ENCODE peak calls at places on chromosomes 4 and X, in five cellular contexts. One of them, this sample, is unnamed.

GRCh38 chr4:104897297-104897645 is 249.4 kb upstream of the TET2 start:
- DNase-seq in stimulated activated CD4-positive, alpha-beta T cell treated with anti-CD3 and anti-CD28 coated beads, Interleukin-15, amount 100 ng/mL, for 24 hours: no peak
- DNase-seq in activated T-cell treated with anti-CD3 and anti-CD28 coated beads for 1 hour: no peak
- DNase-seq in lower leg skin: no peak
- DNase-seq in NCI-H345: no peak
- DNase-seq in this sample: no peak

GRCh38 chrX:70042399-70043371 is 7.1 kb downstream of the AWAT2 start:
- DNase-seq in stimulated activated CD4-positive, alpha-beta T cell treated with anti-CD3 and anti-CD28 coated beads, Interleukin-15, amount 100 ng/mL, for 24 hours: no peak
- DNase-seq in activated T-cell treated with anti-CD3 and anti-CD28 coated beads for 1 hour: no peak
- DNase-seq in lower leg skin: peak
- DNase-seq in NCI-H345: no peak
- DNase-seq in this sample: no peak

GRCh38 chr4:6011271-6011671 is 7.0 kb downstream of the C4orf50 start:
- DNase-seq in stimulated activated CD4-positive, alpha-beta T cell treated with anti-CD3 and anti-CD28 coated beads, Interleukin-15, amount 100 ng/mL, for 24 hours: no peak
- DNase-seq in activated T-cell treated with anti-CD3 and anti-CD28 coated beads for 1 hour: no peak
- DNase-seq in lower leg skin: no peak
- DNase-seq in NCI-H345: no peak
- DNase-seq in this sample: no peak

GRCh38 chrX:9935436-9935835 is 31.7 kb upstream of the CLDN34 start:
- DNase-seq in stimulated activated CD4-positive, alpha-beta T cell treated with anti-CD3 and anti-CD28 coated beads, Interleukin-15, amount 100 ng/mL, for 24 hours: no peak
- DNase-seq in activated T-cell treated with anti-CD3 and anti-CD28 coated beads for 1 hour: no peak
- DNase-seq in lower leg skin: no peak
- DNase-seq in NCI-H345: no peak
- DNase-seq in this sample: no peak

GRCh38 chr4:26861434-26862186 is 969 bp downstream of the STIM2 start:
- DNase-seq in stimulated activated CD4-positive, alpha-beta T cell treated with anti-CD3 and anti-CD28 coated beads, Interleukin-15, amount 100 ng/mL, for 24 hours: peak
- DNase-seq in activated T-cell treated with anti-CD3 and anti-CD28 coated beads for 1 hour: peak
- DNase-seq in lower leg skin: peak
- DNase-seq in NCI-H345: peak
- DNase-seq in this sample: no peak

GRCh38 chr4:8705161-8706145 is 112.9 kb downstream of the CPZ start:
- DNase-seq in stimulated activated CD4-positive, alpha-beta T cell treated with anti-CD3 and anti-CD28 coated beads, Interleukin-15, amount 100 ng/mL, for 24 hours: no peak
- DNase-seq in activated T-cell treated with anti-CD3 and anti-CD28 coated beads for 1 hour: no peak
- DNase-seq in lower leg skin: peak
- DNase-seq in NCI-H345: no peak
- DNase-seq in this sample: no peak

GRCh38 chr4:26284536-26284935 is 36.3 kb upstream of the RBPJ start:
- DNase-seq in stimulated activated CD4-positive, alpha-beta T cell treated with anti-CD3 and anti-CD28 coated beads, Interleukin-15, amount 100 ng/mL, for 24 hours: no peak
- DNase-seq in activated T-cell treated with anti-CD3 and anti-CD28 coated beads for 1 hour: no peak
- DNase-seq in lower leg skin: no peak
- DNase-seq in NCI-H345: no peak
- DNase-seq in this sample: no peak

GRCh38 chr4:142044271-142044670 is 407.9 kb downstream of the IL15 start:
- DNase-seq in stimulated activated CD4-positive, alpha-beta T cell treated with anti-CD3 and anti-CD28 coated beads, Interleukin-15, amount 100 ng/mL, for 24 hours: no peak
- DNase-seq in activated T-cell treated with anti-CD3 and anti-CD28 coated beads for 1 hour: no peak
- DNase-seq in lower leg skin: no peak
- DNase-seq in NCI-H345: no peak
- DNase-seq in this sample: no peak

GRCh38 chrX:154096140-154097002 is 1.1 kb downstream of the MECP2 start:
- DNase-seq in stimulated activated CD4-positive, alpha-beta T cell treated with anti-CD3 and anti-CD28 coated beads, Interleukin-15, amount 100 ng/mL, for 24 hours: peak
- DNase-seq in activated T-cell treated with anti-CD3 and anti-CD28 coated beads for 1 hour: no peak
- DNase-seq in lower leg skin: no peak
- DNase-seq in NCI-H345: no peak
- DNase-seq in this sample: no peak

GRCh38 chr4:19254476-19254875 is 997.2 kb upstream of the SLIT2 start:
- DNase-seq in stimulated activated CD4-positive, alpha-beta T cell treated with anti-CD3 and anti-CD28 coated beads, Interleukin-15, amount 100 ng/mL, for 24 hours: no peak
- DNase-seq in activated T-cell treated with anti-CD3 and anti-CD28 coated beads for 1 hour: no peak
- DNase-seq in lower leg skin: no peak
- DNase-seq in NCI-H345: no peak
- DNase-seq in this sample: no peak

GRCh38 chrX:132737743-132738142 is 220.7 kb downstream of the HS6ST2 start:
- DNase-seq in stimulated activated CD4-positive, alpha-beta T cell treated with anti-CD3 and anti-CD28 coated beads, Interleukin-15, amount 100 ng/mL, for 24 hours: peak
- DNase-seq in activated T-cell treated with anti-CD3 and anti-CD28 coated beads for 1 hour: no peak
- DNase-seq in lower leg skin: no peak
- DNase-seq in NCI-H345: no peak
- DNase-seq in this sample: no peak

GRCh38 chrX:136028383-136028984 is 43.2 kb downstream of the SLC9A6 start:
- DNase-seq in stimulated activated CD4-positive, alpha-beta T cell treated with anti-CD3 and anti-CD28 coated beads, Interleukin-15, amount 100 ng/mL, for 24 hours: no peak
- DNase-seq in activated T-cell treated with anti-CD3 and anti-CD28 coated beads for 1 hour: no peak
- DNase-seq in lower leg skin: no peak
- DNase-seq in NCI-H345: peak
- DNase-seq in this sample: no peak

GRCh38 chrX:375181-376036 is 11.3 kb downstream of the PPP2R3B start:
- DNase-seq in stimulated activated CD4-positive, alpha-beta T cell treated with anti-CD3 and anti-CD28 coated beads, Interleukin-15, amount 100 ng/mL, for 24 hours: no peak
- DNase-seq in activated T-cell treated with anti-CD3 and anti-CD28 coated beads for 1 hour: no peak
- DNase-seq in lower leg skin: no peak
- DNase-seq in NCI-H345: no peak
- DNase-seq in this sample: no peak

GRCh38 chr4:176191974-176192373 is 3.4 kb downstream of the SPATA4 start:
- DNase-seq in stimulated activated CD4-positive, alpha-beta T cell treated with anti-CD3 and anti-CD28 coated beads, Interleukin-15, amount 100 ng/mL, for 24 hours: no peak
- DNase-seq in activated T-cell treated with anti-CD3 and anti-CD28 coated beads for 1 hour: no peak
- DNase-seq in lower leg skin: no peak
- DNase-seq in NCI-H345: peak
- DNase-seq in this sample: no peak

GRCh38 chr4:110087116-110087708 is 111.2 kb downstream of the ELOVL6 start:
- DNase-seq in stimulated activated CD4-positive, alpha-beta T cell treated with anti-CD3 and anti-CD28 coated beads, Interleukin-15, amount 100 ng/mL, for 24 hours: peak
- DNase-seq in activated T-cell treated with anti-CD3 and anti-CD28 coated beads for 1 hour: no peak
- DNase-seq in lower leg skin: no peak
- DNase-seq in NCI-H345: peak
- DNase-seq in this sample: no peak

GRCh38 chr4:75726577-75726976 is 2.2 kb downstream of the USO1 start:
- DNase-seq in stimulated activated CD4-positive, alpha-beta T cell treated with anti-CD3 and anti-CD28 coated beads, Interleukin-15, amount 100 ng/mL, for 24 hours: no peak
- DNase-seq in activated T-cell treated with anti-CD3 and anti-CD28 coated beads for 1 hour: no peak
- DNase-seq in lower leg skin: no peak
- DNase-seq in NCI-H345: no peak
- DNase-seq in this sample: no peak

GRCh38 chrX:10602646-10603045 is 17.7 kb downstream of the MID1 start:
- DNase-seq in stimulated activated CD4-positive, alpha-beta T cell treated with anti-CD3 and anti-CD28 coated beads, Interleukin-15, amount 100 ng/mL, for 24 hours: no peak
- DNase-seq in activated T-cell treated with anti-CD3 and anti-CD28 coated beads for 1 hour: no peak
- DNase-seq in lower leg skin: no peak
- DNase-seq in NCI-H345: no peak
- DNase-seq in this sample: no peak

GRCh38 chr4:16226816-16227461 is 668 bp upstream of the TAPT1 start:
- DNase-seq in stimulated activated CD4-positive, alpha-beta T cell treated with anti-CD3 and anti-CD28 coated beads, Interleukin-15, amount 100 ng/mL, for 24 hours: peak
- DNase-seq in activated T-cell treated with anti-CD3 and anti-CD28 coated beads for 1 hour: peak
- DNase-seq in lower leg skin: peak
- DNase-seq in NCI-H345: no peak
- DNase-seq in this sample: peak

GRCh38 chrX:39808471-39808917 is 289.3 kb downstream of the BCOR start:
- DNase-seq in stimulated activated CD4-positive, alpha-beta T cell treated with anti-CD3 and anti-CD28 coated beads, Interleukin-15, amount 100 ng/mL, for 24 hours: no peak
- DNase-seq in activated T-cell treated with anti-CD3 and anti-CD28 coated beads for 1 hour: no peak
- DNase-seq in lower leg skin: no peak
- DNase-seq in NCI-H345: no peak
- DNase-seq in this sample: no peak

GRCh38 chr4:96753216-96753615 is 913.3 kb downstream of the PDHA2 start:
- DNase-seq in stimulated activated CD4-positive, alpha-beta T cell treated with anti-CD3 and anti-CD28 coated beads, Interleukin-15, amount 100 ng/mL, for 24 hours: no peak
- DNase-seq in activated T-cell treated with anti-CD3 and anti-CD28 coated beads for 1 hour: no peak
- DNase-seq in lower leg skin: no peak
- DNase-seq in NCI-H345: no peak
- DNase-seq in this sample: no peak

This sample was measured in GM12891.